ENCODE peak calls at places on chromosomes 4 and X, in nine cellular contexts. F, W, X, B, V, L, K, P and G are unnamed samples.

GRCh38 chr4:176753049-176753448 is 39.7 kb downstream of the VEGFC start:
- DNase-seq in F (no peak), W (no peak), X (peak; percentile 74), B (no peak), V (no peak), L (no peak), K (no peak), P (no peak), G (no peak)

GRCh38 chr4:41428941-41429669 is 108.9 kb upstream of the LIMCH1 start:
- DNase-seq in F (no peak), W (no peak), X (no peak), B (no peak), V (no peak), L (no peak), K (no peak), P (no peak), G (no peak)

GRCh38 chr4:177681902-177682301 is 239.7 kb upstream of the AGA start:
- DNase-seq in F (no peak), W (no peak), X (no peak), B (no peak), V (no peak), L (no peak), K (no peak), P (no peak), G (no peak)

GRCh38 chr4:3112979-3113469 is 38.5 kb downstream of the HTT start:
- DNase-seq in F (no peak), W (no peak), X (no peak), B (no peak), V (no peak), L (no peak), K (no peak), P (no peak), G (no peak)

GRCh38 chr4:179110356-179110755 is 1668.1 kb upstream of the AGA start:
- DNase-seq in F (no peak), W (no peak), X (no peak), B (no peak), V (no peak), L (no peak), K (no peak), P (no peak), G (peak; percentile 58)

GRCh38 chr4:150385606-150386005 is 196.3 kb upstream of the MAB21L2 start:
- DNase-seq in F (no peak), W (no peak), X (peak; percentile 26), B (no peak), V (no peak), L (no peak), K (no peak), P (no peak), G (peak; percentile 51)

GRCh38 chr4:139301821-139302611 is at the start of gene NDUFC1:
- DNase-seq in F (peak; percentile 41), W (peak; percentile 53), X (peak; percentile 60), B (peak; percentile 63), V (peak; percentile 86), L (peak; percentile 54), K (peak; percentile 51), P (peak; percentile 55), G (peak; percentile 73)

GRCh38 chr4:168451331-168451730 is 29.0 kb downstream of the DDX60L start:
- DNase-seq in F (no peak), W (no peak), X (peak; percentile 57), B (no peak), V (no peak), L (no peak), K (no peak), P (no peak), G (no peak)

GRCh38 chr4:16090306-16090705 is 6.5 kb upstream of the PROM1 start:
- DNase-seq in F (no peak), W (no peak), X (no peak), B (no peak), V (no peak), L (no peak), K (no peak), P (no peak), G (no peak)

GRCh38 chrX:44400588-44400987 is 57.1 kb upstream of the EFHC2 start:
- DNase-seq in F (no peak), W (no peak), X (peak; percentile 49), B (no peak), V (no peak), L (no peak), K (no peak), P (no peak), G (no peak)

GRCh38 chr4:171676555-171677215 is 136.5 kb upstream of the GALNTL6 start:
- DNase-seq in F (no peak), W (no peak), X (no peak), B (no peak), V (no peak), L (no peak), K (no peak), P (no peak), G (no peak)

GRCh38 chrX:20968996-20969395 is 405.2 kb upstream of the CNKSR2 start:
- DNase-seq in F (no peak), W (no peak), X (no peak), B (no peak), V (no peak), L (no peak), K (no peak), P (no peak), G (peak; percentile 50)

GRCh38 chr4:106864231-106864630 is 171.9 kb downstream of the DKK2 start:
- DNase-seq in F (no peak), W (no peak), X (no peak), B (no peak), V (no peak), L (no peak), K (no peak), P (no peak), G (no peak)